ENCODE peak calls at places on chromosome 16, in five cellular contexts. H is mesenchymal stem cell, Y is IMR-90, Q is H9, U is H1. L is an unnamed sample.

GRCh38 chr16:4160663-4161436 is 44.6 kb upstream of the ADCY9 start:
- DNase-seq in Q (no peak), Y (no peak), U (no peak), H (no peak), L (no peak)

GRCh38 chr16:31427441-31428276 is 501 bp downstream of the COX6A2 start:
- DNase-seq in U (no peak), Q (peak; percentile 45), Y (no peak), H (no peak), L (no peak)

GRCh38 chr16:17606460-17606859 is 135.7 kb upstream of the XYLT1 start:
- DNase-seq in Q (no peak), U (no peak), H (no peak), Y (no peak), L (no peak)

GRCh38 chr16:77869997-77870813 is 81.8 kb downstream of the VAT1L start:
- DNase-seq in H (no peak), Y (no peak), U (no peak), Q (no peak), L (no peak)

GRCh38 chr16:25024900-25025299 is 9.7 kb upstream of the ARHGAP17 start:
- DNase-seq in Q (no peak), Y (no peak), H (no peak), U (no peak), L (no peak)

GRCh38 chr16:30185683-30186421 is 2.5 kb downstream of the CORO1A start:
- DNase-seq in Y (no peak), H (no peak), U (no peak), Q (no peak), L (no peak)

GRCh38 chr16:85157813-85158701 is 45.8 kb upstream of the CIBAR2 start:
- DNase-seq in Q (peak; percentile 92), U (peak; percentile 70), H (peak; percentile 80), Y (no peak), L (peak; percentile 47)

GRCh38 chr16:56428087-56428486 is 2.7 kb upstream of the AMFR start:
- DNase-seq in H (no peak), U (no peak), Y (no peak), Q (no peak), L (no peak)

GRCh38 chr16:23516366-23517137 is 6.3 kb upstream of the GGA2 start:
- DNase-seq in U (no peak), Y (no peak), H (no peak), Q (no peak), L (no peak)

GRCh38 chr16:4081577-4082021 is 34.6 kb downstream of the ADCY9 start:
- DNase-seq in U (no peak), Q (no peak), H (no peak), Y (peak; percentile 49), L (no peak)

GRCh38 chr16:21222495-21223337 is 10.8 kb upstream of the ANKS4B start:
- DNase-seq in H (no peak), U (no peak), Q (no peak), Y (no peak), L (no peak)

GRCh38 chr16:70572050-70572925 is 48.7 kb downstream of the SF3B3 start:
- DNase-seq in H (no peak), Y (no peak), U (no peak), Q (no peak), L (no peak)
- H2BK5ac ChIP-seq in H (no peak overlapping the region), Y (peak overlapping the region; percentile 38), U (no peak overlapping the region), Q (no peak overlapping the region), L (no peak overlapping the region)

GRCh38 chr16:22300427-22301071 is 3.3 kb downstream of the POLR3E start:
- DNase-seq in U (no peak), Y (peak; percentile 62), H (peak; percentile 69), Q (peak; percentile 68), L (no peak)

GRCh38 chr16:22299036-22299435 is 1.8 kb downstream of the POLR3E start:
- DNase-seq in H (peak; percentile 5), Q (no peak), Y (no peak), U (no peak), L (no peak)

GRCh38 chr16:22297114-22297870 is at the start of gene POLR3E:
- DNase-seq in Y (peak; percentile 95), Q (peak; percentile 98), H (peak; percentile 97), U (peak; percentile 96), L (peak; percentile 100)

GRCh38 chr16:22296225-22297113 is 740 bp upstream of the POLR3E start:
- DNase-seq in H (peak; percentile 12), U (no peak), Y (no peak), Q (no peak), L (no peak)

DNA sequence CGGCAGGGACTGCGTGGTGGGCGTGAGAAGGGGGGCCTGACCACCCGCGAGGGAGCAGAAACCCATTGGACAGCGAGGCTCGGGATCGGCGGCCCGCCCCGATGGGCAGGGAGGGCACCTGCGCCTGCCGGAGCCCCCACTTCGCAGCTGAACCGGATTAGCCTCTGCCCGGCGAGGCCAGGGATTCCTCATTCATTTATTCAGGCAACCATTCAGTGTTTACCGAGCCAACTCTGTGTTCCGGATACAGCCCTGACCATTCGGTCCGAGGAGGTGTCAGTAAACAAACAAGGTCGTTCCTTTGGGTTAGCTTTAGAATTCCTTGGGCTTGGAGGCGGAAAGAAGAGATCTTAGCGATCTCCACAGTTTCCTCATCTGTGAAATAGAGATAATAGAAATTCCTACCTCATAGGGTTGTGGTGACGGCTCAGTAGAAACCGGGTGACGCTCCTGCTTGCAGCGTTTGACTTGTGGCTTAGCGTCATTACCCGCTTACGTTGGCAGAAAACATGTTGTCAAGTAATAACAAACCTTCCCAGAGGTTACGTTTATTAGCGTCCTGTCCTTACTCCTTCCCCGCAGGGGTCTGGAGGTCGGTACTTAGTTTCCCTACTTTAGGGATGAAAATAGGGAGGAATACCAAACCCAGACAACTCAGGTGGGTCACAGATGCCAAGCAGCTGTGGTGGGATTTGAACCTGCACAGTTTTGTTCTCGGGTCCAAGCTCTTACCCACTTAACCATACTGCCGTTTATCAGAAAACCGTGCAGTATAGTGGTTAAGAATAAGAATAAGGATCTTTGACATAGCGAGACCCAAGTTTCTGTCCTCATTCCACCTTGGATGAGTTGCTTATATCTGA is 893 bp downstream of the POLR3E start:
- DNase-seq in H (peak; percentile 99), Y (peak; percentile 98), U (no peak), Q (peak; percentile 65), L (peak; percentile 87)
- H3K14ac ChIP-seq in H (no peak overlapping the region), Y (peak overlapping the region; percentile 30), U (no peak overlapping the region), Q (peak overlapping the region; percentile 86), L (peak overlapping the region; percentile 95)

GRCh38 chr16:13108126-13108525 is 206.7 kb downstream of the SHISA9 start:
- DNase-seq in H (no peak), U (no peak), Y (no peak), Q (no peak), L (no peak)

GRCh38 chr16:13110124-13110796 is 208.9 kb downstream of the SHISA9 start:
- DNase-seq in U (peak; percentile 43), Y (no peak), Q (peak; percentile 56), H (peak; percentile 71), L (peak; percentile 63)

GRCh38 chr16:13112639-13113038 is 211.2 kb downstream of the SHISA9 start:
- DNase-seq in Q (no peak), Y (no peak), H (no peak), U (no peak), L (peak; percentile 67)

GRCh38 chr16:13111747-13112146 is 210.3 kb downstream of the SHISA9 start:
- DNase-seq in U (no peak), Q (no peak), Y (no peak), H (no peak), L (no peak)

GRCh38 chr16:13109171-13109570 is 207.8 kb downstream of the SHISA9 start:
- DNase-seq in U (no peak), Y (no peak), Q (no peak), H (no peak), L (no peak)
- H2BK15ac ChIP-seq in U (peak overlapping the region; percentile 76), Y (no peak overlapping the region), Q (no peak overlapping the region), H (no peak overlapping the region), L (no peak overlapping the region)

GRCh38 chr16:28514246-28514645 is 7.6 kb upstream of the IL27 start:
- DNase-seq in U (no peak), Q (no peak), H (no peak), Y (no peak), L (no peak)
- H2BK5ac ChIP-seq in U (no peak overlapping the region), Q (no peak overlapping the region), H (no peak overlapping the region), Y (no peak overlapping the region), L (no peak overlapping the region)

DNA sequence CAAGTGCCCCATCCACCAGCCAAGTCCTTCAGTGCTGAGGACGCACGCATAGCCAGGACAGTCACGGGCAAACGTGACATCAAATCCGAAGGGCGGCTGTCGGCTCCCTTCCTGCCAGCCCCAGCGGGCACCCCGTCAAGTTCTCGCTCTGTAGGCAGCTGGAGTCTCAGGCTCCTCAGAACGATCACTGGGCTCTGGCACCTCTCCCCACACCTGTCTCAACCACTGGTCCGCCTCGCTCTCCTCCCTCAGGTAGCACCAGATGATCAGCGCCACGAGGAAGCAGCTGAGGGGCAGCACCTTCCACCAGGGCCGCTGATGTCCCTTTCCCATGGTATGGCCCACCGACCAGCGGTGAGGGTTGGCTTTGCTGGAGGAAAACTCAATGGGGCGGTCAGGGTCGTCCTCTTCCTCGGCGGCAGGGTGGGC is 422 bp downstream of the UQCC4 start:
- DNase-seq in Q (no peak), H (peak; percentile 20), Y (no peak), U (no peak), L (no peak)
- H3K14ac ChIP-seq in Q (peak overlapping the region; percentile 40), H (no peak overlapping the region), Y (no peak overlapping the region), U (no peak overlapping the region), L (peak overlapping the region; percentile 61)

GRCh38 chr16:74666425-74667214 is at the start of gene RFWD3:
- DNase-seq in H (peak; percentile 99), Q (peak; percentile 99), U (peak; percentile 96), Y (peak; percentile 99), L (peak; percentile 97)
- H2BK15ac ChIP-seq in H (peak within 1 kb of the TSS; percentile 90), Q (no peak within 1 kb of the TSS), U (no peak within 1 kb of the TSS), Y (peak within 1 kb of the TSS; percentile 62), L (peak within 1 kb of the TSS; percentile 90)

GRCh38 chr16:456891-457483 is 31.5 kb downstream of the RAB11FIP3 start:
- DNase-seq in Q (no peak), Y (peak; percentile 56), H (peak; percentile 55), U (no peak), L (no peak)
- H2BK5ac ChIP-seq in Q (no peak overlapping the region), Y (no peak overlapping the region), H (no peak overlapping the region), U (no peak overlapping the region), L (no peak overlapping the region)

DNA sequence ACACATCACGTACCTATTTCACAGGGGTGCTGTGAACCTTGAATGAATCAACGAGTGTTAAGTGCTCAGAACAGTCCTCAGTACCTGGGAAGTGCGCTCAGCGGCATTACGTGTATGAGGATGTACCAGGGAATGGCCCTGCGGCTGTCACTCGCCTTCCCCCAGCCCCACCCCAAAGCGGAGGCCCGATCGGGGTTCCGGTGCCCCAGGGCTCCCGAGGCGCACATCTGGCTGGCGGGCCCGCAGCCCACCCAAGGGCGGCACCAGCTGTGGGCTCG is 17.6 kb downstream of the ZNF423 start:
- DNase-seq in Y (no peak), H (no peak), Q (no peak), U (no peak), L (no peak)
- H3K14ac ChIP-seq in Y (no peak overlapping the region), H (no peak overlapping the region), Q (peak overlapping the region; percentile 21), U (no peak overlapping the region), L (no peak overlapping the region)

L was measured in neuronal stem cell.